ENCODE peak calls at places on chromosomes 5 and 9, in six cellular contexts. H is NCI-H2081, L is esophagus squamous epithelium, K is iris pigment epithelial cell, Y is SJSA1, A is GM12891. C is an unnamed sample.

GRCh38 chr5:152560508-152561137 is 155.5 kb upstream of the NMUR2 start:
- DNase-seq in L (no peak), A (peak; percentile 25), H (peak; percentile 77), Y (peak; percentile 11), K (peak; percentile 51), C (peak; percentile 53)

GRCh38 chr5:88675758-88676636 is 207.0 kb downstream of the MEF2C start:
- DNase-seq in A (no peak), H (no peak), Y (peak; percentile 84), K (no peak), L (no peak), C (no peak)

GRCh38 chr5:81207009-81207408 is 26.1 kb upstream of the CKMT2 start:
- DNase-seq in L (no peak), H (no peak), A (peak; percentile 21), Y (no peak), K (peak; percentile 43), C (no peak)

GRCh38 chr5:78793907-78794687 is 145.5 kb upstream of the LHFPL2 start:
- DNase-seq in L (no peak), Y (no peak), A (no peak), K (no peak), H (no peak), C (no peak)

GRCh38 chr5:73591698-73592501 is 26.4 kb downstream of the UTP15 start:
- DNase-seq in Y (peak; percentile 51), K (peak; percentile 76), H (no peak), A (no peak), L (no peak), C (no peak)

GRCh38 chr9:15150939-15151338 is 156.1 kb downstream of the TTC39B start:
- DNase-seq in K (no peak), Y (no peak), H (no peak), L (no peak), A (no peak), C (no peak)

GRCh38 chr5:36214434-36214833 is 27.3 kb downstream of the NADK2 start:
- DNase-seq in H (no peak), A (no peak), K (no peak), Y (no peak), L (no peak), C (no peak)

GRCh38 chr5:170612256-170612656 is 108.4 kb downstream of the KCNIP1 start:
- DNase-seq in A (no peak), Y (no peak), H (no peak), K (no peak), L (no peak), C (peak; percentile 35)

GRCh38 chr9:114230068-114230467 is 74.7 kb downstream of the COL27A1 start:
- DNase-seq in Y (no peak), H (no peak), K (no peak), A (no peak), L (no peak), C (no peak)

GRCh38 chr9:127700594-127701255 is 6.1 kb upstream of the CFAP157 start:
- DNase-seq in A (no peak), L (no peak), H (no peak), K (no peak), Y (no peak), C (no peak)

GRCh38 chr9:126623667-126624452 is 10.1 kb downstream of the LMX1B start:
- DNase-seq in Y (no peak), L (no peak), A (no peak), H (no peak), K (no peak), C (no peak)

GRCh38 chr9:127116946-127117345 is 5.5 kb downstream of the ANGPTL2 start:
- DNase-seq in K (peak; percentile 5), L (no peak), Y (no peak), A (peak; percentile 44), H (no peak), C (no peak)

GRCh38 chr5:126403871-126404270 is 19.3 kb upstream of the GRAMD2B start:
- DNase-seq in H (no peak), Y (peak; percentile 79), L (no peak), K (no peak), A (no peak), C (no peak)

GRCh38 chr9:38119570-38119969 is 50.5 kb upstream of the SHB start:
- DNase-seq in H (no peak), Y (no peak), L (no peak), A (no peak), K (no peak), C (no peak)

GRCh38 chr9:68844623-68845612 is 139.9 kb downstream of the PIP5K1B start:
- DNase-seq in K (peak; percentile 5), A (no peak), L (no peak), Y (no peak), H (peak; percentile 3), C (peak; percentile 15)

GRCh38 chr9:10268500-10269485 is 344.0 kb downstream of the PTPRD start:
- DNase-seq in A (peak; percentile 4), H (peak; percentile 78), Y (no peak), K (peak; percentile 55), L (no peak), C (peak; percentile 64)

GRCh38 chr5:133854554-133854953 is 113.9 kb downstream of the C5orf15 start:
- DNase-seq in Y (no peak), K (no peak), H (no peak), L (no peak), A (no peak), C (no peak)

GRCh38 chr5:147565524-147565923 is 55.7 kb upstream of the DPYSL3 start:
- DNase-seq in K (peak; percentile 79), A (no peak), H (no peak), Y (peak; percentile 73), L (no peak), C (no peak)

GRCh38 chr5:32274548-32275420 is 38.0 kb downstream of the MTMR12 start:
- DNase-seq in Y (no peak), H (no peak), L (no peak), A (no peak), K (peak; percentile 65), C (no peak)

GRCh38 chr5:56128166-56128565 is 105.0 kb downstream of the ANKRD55 start:
- DNase-seq in L (no peak), Y (peak; percentile 11), H (no peak), K (no peak), A (no peak), C (no peak)

GRCh38 chr5:92560698-92561361 is 1020.2 kb downstream of the NR2F1-AS1 start:
- DNase-seq in Y (peak; percentile 64), A (no peak), H (no peak), L (no peak), K (peak; percentile 81), C (no peak)